ENCODE peak calls at places on chromosomes 2 and 18, in six cellular contexts. Z is iris pigment epithelial cell, E is HCT116, U is D341Med, Q is fibroblast of villous mesenchyme, W is ELR. S is an unnamed sample.

GRCh38 chr2:130835766-130836015 is 1.0 kb upstream of the ARHGEF4 start:
- DNase-seq in E (no peak), W (no peak), Z (no peak), Q (no peak), U (no peak), S (no peak)

GRCh38 chr18:59311631-59312030 is 6.8 kb downstream of the CPLX4 start:
- DNase-seq in U (no peak), W (peak), E (peak), Q (no peak), Z (peak), S (no peak)

GRCh38 chr2:175449616-175450015 is 268.1 kb upstream of the ATP5MC3 start:
- DNase-seq in W (no peak), Z (no peak), E (no peak), Q (no peak), U (no peak), S (no peak)

GRCh38 chr2:9135804-9136558 is 70.6 kb upstream of the ASAP2 start:
- DNase-seq in Q (no peak), U (no peak), Z (peak), E (no peak), W (peak), S (no peak)

GRCh38 chr2:200159829-200160781 is 146.4 kb upstream of the SPATS2L start:
- DNase-seq in Q (peak), U (no peak), W (peak), E (no peak), Z (peak), S (peak)

GRCh38 chr2:28406276-28407096 is 13.8 kb downstream of the FOSL2 start:
- DNase-seq in Z (peak), U (no peak), W (peak), E (no peak), Q (no peak), S (no peak)

GRCh38 chr2:6986894-6987487 is 69.8 kb downstream of the RNF144A start:
- DNase-seq in W (no peak), U (no peak), Q (no peak), E (no peak), Z (no peak), S (no peak)

GRCh38 chr2:215460682-215461081 is 24.8 kb upstream of the FN1 start:
- DNase-seq in W (peak), Z (peak), E (no peak), U (no peak), Q (peak), S (no peak)

GRCh38 chr18:55998071-55998522 is 410.1 kb upstream of the TCF4 start:
- DNase-seq in E (no peak), W (peak), Q (peak), Z (peak), U (no peak), S (peak)

GRCh38 chr2:45741451-45741850 is 90.0 kb downstream of the PRKCE start:
- DNase-seq in U (no peak), W (no peak), E (no peak), Q (peak), Z (no peak), S (no peak)

GRCh38 chr18:33866386-33866785 is 288.4 kb downstream of the ASXL3 start:
- DNase-seq in E (no peak), Z (no peak), U (no peak), Q (no peak), W (no peak), S (no peak)

GRCh38 chr18:9743200-9744016 is 35.3 kb downstream of the RAB31 start:
- DNase-seq in W (peak), Z (peak), Q (peak), U (no peak), E (peak), S (no peak)

GRCh38 chr2:239249048-239249447 is 151.8 kb downstream of the HDAC4 start:
- DNase-seq in E (no peak), W (no peak), Z (no peak), U (no peak), Q (no peak), S (no peak)

GRCh38 chr2:114122861-114123391 is 233.0 kb downstream of the ACTR3 start:
- DNase-seq in E (no peak), U (no peak), Q (no peak), Z (no peak), W (no peak), S (no peak)